ENCODE peak calls at places on chromosomes 13 and 19, in nine cellular contexts. X is PC-9, R is suprapubic skin, I is transverse colon, T is left ventricle myocardium inferior, D is cardiac muscle cell, Y is AG04450, F is fibroblast of lung, J is breast epithelium. C is an unnamed sample. For H3K9me3, the result is how much of the 10 kb centered on the place peaks cover.

GRCh38 chr19:47497073-47497766 is 13.2 kb upstream of the KPTN start:
- DNase-seq in I (no peak), R (no peak), D (no peak), F (no peak), T (no peak), Y (no peak), J (no peak), X (no peak), C (no peak)

GRCh38 chr13:43171489-43171888 is 148.1 kb downstream of the DNAJC15 start:
- DNase-seq in F (no peak), J (no peak), Y (no peak), I (no peak), T (no peak), D (no peak), R (no peak), X (no peak), C (no peak)

GRCh38 chr13:93226065-93226622 is 463 bp upstream of the GPC6 start:
- DNase-seq in I (no peak), R (no peak), D (no peak), J (no peak), Y (no peak), F (no peak), T (no peak), X (no peak), C (no peak)

GRCh38 chr13:113967206-113967720 is 6.6 kb downstream of the C13orf46 start:
- DNase-seq in D (no peak), R (peak), I (no peak), T (no peak), J (no peak), F (no peak), Y (no peak), X (no peak), C (no peak)

GRCh38 chr13:111944171-111944583 is 122.8 kb upstream of the SOX1 start:
- DNase-seq in Y (no peak), R (no peak), I (no peak), X (no peak), F (no peak), T (no peak), D (no peak), J (no peak), C (no peak)

GRCh38 chr19:10209305-10209704 is 14.6 kb upstream of the DNMT1 start:
- DNase-seq in T (no peak), Y (no peak), D (no peak), I (no peak), F (peak), R (no peak), J (no peak), X (peak), C (no peak)

GRCh38 chr13:113741101-113741731 is 17.8 kb upstream of the TMEM255B start:
- DNase-seq in Y (no peak), R (no peak), T (no peak), F (peak), I (no peak), D (no peak), J (no peak), X (no peak), C (no peak)

GRCh38 chr19:17450264-17451075 is 2.0 kb upstream of the TMEM221 start:
- DNase-seq in D (no peak), J (no peak), I (no peak), R (no peak), T (no peak), X (peak), F (no peak), Y (no peak), C (no peak)

GRCh38 chr13:48235100-48235813 is 2.3 kb downstream of the ITM2B start:
- DNase-seq in T (no peak), Y (no peak), F (peak), J (peak), I (peak), R (no peak), X (peak), D (peak), C (peak)

GRCh38 chr13:73069206-73069815 is 10.5 kb downstream of the KLF5 start:
- DNase-seq in I (no peak), R (no peak), F (peak), X (peak), J (no peak), D (no peak), T (no peak), Y (no peak), C (no peak)

GRCh38 chr13:76707360-76707759 is 178.8 kb downstream of the KCTD12 start:
- DNase-seq in D (peak), J (no peak), T (no peak), X (no peak), R (no peak), F (peak), I (no peak), Y (no peak), C (no peak)

GRCh38 chr19:3898426-3898825 is 17.9 kb downstream of the ATCAY start:
- DNase-seq in X (no peak), T (no peak), J (no peak), F (no peak), R (no peak), I (no peak), D (no peak), Y (no peak), C (no peak)

GRCh38 chr13:21328201-21328600 is 130.9 kb downstream of the ZDHHC20 start:
- DNase-seq in F (no peak), R (no peak), J (no peak), D (no peak), I (no peak), T (no peak), X (no peak), Y (no peak), C (no peak)

GRCh38 chr13:28753208-28753892 is 34.6 kb upstream of the SLC46A3 start:
- DNase-seq in F (peak), D (peak), Y (peak), X (peak), J (peak), R (no peak), T (peak), I (peak), C (peak)

GRCh38 chr19:45451181-45451849 is 16.5 kb upstream of the FOSB start:
- DNase-seq in D (peak), J (peak), Y (no peak), T (no peak), F (peak), X (peak), I (peak), R (peak), C (peak)

GRCh38 chr13:95447766-95448165 is 104.8 kb upstream of the CLDN10 start:
- DNase-seq in R (no peak), I (no peak), X (no peak), D (no peak), Y (no peak), T (no peak), J (no peak), F (no peak), C (no peak)

GRCh38 chr13:86986448-86986847 is 684.7 kb upstream of the SLITRK5 start:
- DNase-seq in J (no peak), X (no peak), D (no peak), F (peak), R (no peak), I (no peak), T (no peak), Y (no peak), C (no peak)

GRCh38 chr13:37899753-37900152 is 30.2 kb upstream of the TRPC4 start:
- DNase-seq in D (no peak), X (no peak), I (no peak), J (no peak), R (no peak), T (no peak), Y (no peak), F (no peak), C (no peak)

GRCh38 chr13:107067381-107067780 is 499.4 kb upstream of the ARGLU1 start:
- DNase-seq in Y (no peak), R (no peak), X (no peak), J (no peak), F (no peak), D (no peak), T (no peak), I (no peak), C (no peak)

GRCh38 chr19:12527034-12527836 is 24.0 kb downstream of the ZNF564 start:
- DNase-seq in D (peak), R (no peak), X (peak), F (peak), I (no peak), Y (no peak), J (no peak), T (no peak), C (no peak)

GRCh38 chr13:26058704-26059103 is 6.9 kb upstream of the SHISA2 start:
- DNase-seq in I (no peak), F (no peak), T (no peak), R (no peak), Y (no peak), D (no peak), J (no peak), X (no peak), C (no peak)

GRCh38 chr13:60155978-60156377 is 7.8 kb downstream of the DIAPH3 start:
- DNase-seq in F (no peak), D (peak), I (no peak), Y (no peak), R (no peak), X (no peak), J (no peak), T (no peak), C (no peak)

GRCh38 chr13:29752175-29752574 is 98.2 kb downstream of the UBL3 start:
- DNase-seq in I (no peak), D (no peak), R (no peak), Y (no peak), T (no peak), X (no peak), J (no peak), F (no peak), C (no peak)

GRCh38 chr19:11066326-11066725 is 22.9 kb upstream of the LDLR start:
- DNase-seq in T (no peak), D (no peak), R (no peak), J (no peak), X (no peak), Y (no peak), I (no peak), F (no peak), C (no peak)

GRCh38 chr13:29621401-29621800 is 25.9 kb upstream of the SLC7A1 start:
- DNase-seq in J (no peak), X (no peak), F (peak), Y (no peak), D (no peak), I (no peak), T (no peak), R (no peak), C (no peak)

GRCh38 chr19:18785179-18786124 is 5.7 kb downstream of the COMP start:
- DNase-seq in R (peak), F (peak), Y (no peak), I (peak), T (peak), X (peak), J (no peak), D (peak), C (peak)

GRCh38 chr13:21324793-21325192 is 134.3 kb downstream of the ZDHHC20 start:
- DNase-seq in T (no peak), X (no peak), F (no peak), I (no peak), J (no peak), R (no peak), Y (no peak), D (no peak), C (no peak)

GRCh38 chr13:51707468-51707867 is 96.5 kb downstream of the DHRS12 start:
- DNase-seq in R (no peak), T (no peak), D (no peak), Y (no peak), X (no peak), I (no peak), F (no peak), J (no peak), C (no peak)

GRCh38 chr13:111323549-111323948 is 3.1 kb downstream of the TEX29 start:
- DNase-seq in J (no peak), Y (no peak), T (no peak), I (no peak), X (no peak), D (no peak), R (no peak), F (no peak), C (no peak)

GRCh38 chr19:55146648-55147218 is 2.3 kb downstream of the TNNT1 start:
- DNase-seq in Y (no peak), R (no peak), F (no peak), X (peak), T (no peak), J (no peak), I (no peak), D (no peak), C (no peak)

GRCh38 chr13:20193142-20193923 is 595 bp upstream of the GJB2 start:
- DNase-seq in Y (no peak), I (no peak), D (no peak), X (no peak), J (no peak), R (no peak), T (no peak), F (no peak), C (no peak)

GRCh38 chr19:36837525-36837901 is 674 bp downstream of the ZNF790 start:
- DNase-seq in J (no peak), F (no peak), R (no peak), D (no peak), X (no peak), T (no peak), Y (no peak), I (no peak), C (no peak)

DNA sequence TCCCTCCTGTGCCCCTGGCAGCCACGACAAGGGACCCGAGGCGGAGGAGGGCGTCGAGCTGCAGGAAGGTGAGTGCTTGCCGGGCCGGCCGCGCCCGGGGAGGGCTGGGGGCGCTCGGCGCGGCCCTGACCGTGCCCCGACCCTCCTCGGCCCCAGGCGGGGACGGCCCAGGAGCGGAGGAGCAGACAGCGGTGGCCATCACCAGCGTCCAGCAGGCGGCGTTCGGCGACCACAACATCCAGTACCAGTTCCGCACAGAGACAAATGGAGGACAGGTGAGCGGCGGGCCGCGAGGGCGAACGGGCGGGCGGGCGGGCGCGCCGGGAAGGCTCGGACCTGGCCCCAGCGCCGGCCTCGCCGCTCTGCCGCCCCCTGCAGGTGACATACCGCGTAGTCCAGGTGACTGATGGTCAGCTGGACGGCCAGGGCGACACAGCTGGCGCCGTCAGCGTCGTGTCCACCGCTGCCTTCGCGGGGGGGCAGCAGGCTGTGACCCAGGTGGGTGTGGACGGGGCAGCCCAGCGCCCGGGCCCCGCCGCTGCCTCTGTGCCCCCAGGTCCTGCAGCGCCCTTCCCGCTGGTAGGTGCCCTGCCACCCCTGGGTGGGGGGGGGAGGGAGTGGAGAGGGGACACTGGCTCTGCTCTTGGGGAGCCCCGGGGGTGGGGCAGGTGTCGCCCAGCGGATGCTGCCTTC is 809 bp downstream of the USF2 start:
- DNase-seq in Y (peak), T (peak), R (peak), F (peak), I (peak), X (peak), J (peak), D (peak), C (peak)
- TF ChIP-seq CTCF in Y (peak), T (peak), R (peak), F (peak), I (peak), X (peak), J (peak), D (peak), C (peak)

GRCh38 chr19:51980116-51980736 is 6.4 kb downstream of the ZNF350 start:
- DNase-seq in T (no peak), X (no peak), R (no peak), Y (no peak), D (peak), J (no peak), I (no peak), F (no peak), C (no peak)
- H3K9me3 ChIP-seq in T (half or more), X (half or more), R (half or more), Y (under half), D (under half), J (half or more), I (half or more), F (under half), C (under half)

GRCh38 chr19:42942187-42942789 is 5.3 kb upstream of the PSG7 start:
- DNase-seq in X (no peak), F (no peak), Y (no peak), I (no peak), J (no peak), D (no peak), R (no peak), T (no peak), C (peak)
- TF ChIP-seq CTCF in X (peak), F (peak), Y (peak), I (no peak), J (no peak), D (peak), R (peak), T (peak), C (peak)

GRCh38 chr19:52296773-52297600 is at the start of gene ZNF480:
- DNase-seq in D (peak), J (peak), Y (peak), I (peak), T (peak), F (peak), R (peak), X (peak), C (peak)
- H3K9me3 ChIP-seq in D (under half), J (under half), Y (under half), I (under half), T (under half), F (under half), R (under half), X (under half), C (under half)

DNA sequence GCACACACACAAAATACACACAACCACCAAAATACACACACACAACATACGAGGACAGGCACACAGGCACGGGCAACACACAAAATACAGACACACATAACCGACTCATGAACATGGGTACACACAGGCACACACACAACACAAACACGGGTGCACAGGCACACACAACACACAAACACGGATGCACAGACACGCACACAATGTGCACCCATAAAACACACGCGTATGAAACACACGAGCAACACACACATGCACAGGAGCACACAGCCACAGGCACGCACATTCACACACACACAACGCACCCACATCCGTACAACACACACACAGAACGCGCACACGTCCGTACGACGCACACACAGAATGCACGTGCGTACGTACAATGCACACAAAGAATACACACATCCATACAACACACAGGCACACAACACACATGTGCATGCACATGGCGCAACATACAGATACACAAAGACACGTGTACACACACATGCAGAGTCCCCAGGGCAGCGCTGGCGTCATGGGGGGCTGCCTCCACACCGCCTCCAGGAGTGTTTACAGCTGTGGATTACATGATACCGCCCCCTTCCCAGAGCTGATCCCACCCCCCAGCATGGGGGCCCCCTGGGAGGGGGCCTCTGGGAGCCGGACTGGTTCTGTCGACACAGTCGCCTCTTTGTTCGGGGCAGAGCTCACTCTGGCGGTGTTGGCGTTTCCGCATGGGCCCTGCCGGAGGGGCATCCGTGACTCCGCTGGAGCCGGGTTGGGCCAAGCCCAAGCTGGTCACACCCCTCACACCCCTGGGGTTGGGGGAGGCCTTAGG is 2.9 kb downstream of the SBNO2 start:
- DNase-seq in Y (no peak), R (peak), T (no peak), X (peak), I (no peak), D (no peak), F (no peak), J (no peak), C (no peak)
- TF ChIP-seq CTCF in Y (no peak), R (no peak), T (no peak), X (no peak), I (no peak), D (no peak), F (no peak), J (no peak), C (no peak)

GRCh38 chr19:23481043-23481442 is 85.8 kb upstream of the ZNF91 start:
- DNase-seq in D (no peak), Y (no peak), X (peak), R (no peak), F (no peak), J (no peak), T (no peak), I (no peak), C (no peak)

DNA sequence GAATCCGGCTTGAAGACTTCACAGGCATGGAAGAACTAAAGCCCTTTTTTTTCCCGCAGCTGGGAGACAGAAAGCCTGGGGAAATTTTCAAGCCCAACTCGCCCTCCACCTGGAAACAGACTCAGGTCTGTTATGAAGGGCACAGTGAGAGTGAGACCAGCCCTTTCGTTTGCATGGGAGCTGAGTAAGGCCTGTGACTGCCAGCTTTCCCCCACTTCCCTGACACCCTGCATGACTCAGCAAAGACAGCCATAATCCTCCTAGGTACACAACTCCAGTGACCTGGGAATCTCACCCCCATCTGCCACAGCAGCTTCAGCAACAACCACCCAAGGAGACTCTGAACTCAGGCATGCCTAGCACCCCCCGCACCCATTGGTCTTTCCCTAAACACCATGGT is 87.6 kb upstream of the ZNF91 start:
- DNase-seq in F (no peak), I (no peak), T (no peak), D (no peak), Y (no peak), X (peak), J (no peak), R (no peak), C (no peak)
- H3K9me3 ChIP-seq in F (under half), I (under half), T (under half), D (under half), Y (under half), X (half or more), J (under half), R (under half), C (under half)

GRCh38 chr19:33373701-33374405 is at the start of gene CEBPG:
- DNase-seq in J (no peak), D (peak), Y (no peak), F (peak), R (peak), I (peak), X (no peak), T (peak), C (peak)
- TF ChIP-seq CTCF in J (peak), D (no peak), Y (peak), F (no peak), R (no peak), I (peak), X (no peak), T (peak), C (no peak)

GRCh38 chr19:58203814-58204475 is 21.1 kb downstream of the ZNF274 start:
- DNase-seq in X (peak), J (no peak), T (no peak), D (peak), F (no peak), Y (no peak), R (no peak), I (no peak), C (peak)
- H3K9me3 ChIP-seq in X (half or more), J (half or more), T (half or more), D (under half), F (under half), Y (half or more), R (half or more), I (half or more), C (under half)

DNA sequence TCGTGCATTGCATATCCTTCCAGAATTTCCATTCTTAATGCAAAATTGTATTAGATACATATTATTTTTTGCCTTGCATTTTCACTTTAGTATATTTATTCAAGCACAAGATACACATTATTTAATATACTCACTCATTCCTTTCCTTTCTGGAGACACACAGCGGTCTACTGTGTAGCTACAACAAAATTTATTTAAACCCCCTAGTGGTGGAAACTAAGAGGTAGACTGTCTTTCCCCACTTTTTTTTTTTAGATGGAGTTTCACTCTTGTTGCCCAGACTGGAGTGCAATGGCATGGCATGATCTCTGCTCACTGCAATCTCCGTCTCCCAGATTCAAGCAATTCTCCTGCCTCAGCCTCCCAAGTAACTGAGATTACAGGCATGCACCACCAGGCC is 2040.3 kb upstream of the PCDH20 start:
- DNase-seq in I (no peak), R (no peak), D (peak), T (no peak), X (no peak), J (no peak), Y (no peak), F (no peak), C (no peak)
- TF ChIP-seq CTCF in I (no peak), R (no peak), D (no peak), T (no peak), X (peak), J (no peak), Y (peak), F (no peak), C (peak)